ENCODE peak calls at places on chromosomes 12 and 14, in six cellular contexts. E, L, X, Y, I and W are unnamed samples.

GRCh38 chr12:13386269-13387039 is 189.9 kb downstream of the EMP1 start:
- DNase-seq in Y (peak; percentile 7), L (no peak), X (no peak), I (no peak), E (no peak), W (no peak)

GRCh38 chr12:107400686-107401447 is 284.7 kb upstream of the PWP1 start:
- DNase-seq in Y (peak; percentile 45), L (no peak), I (no peak), E (no peak), X (no peak), W (no peak)

GRCh38 chr14:51458563-51458955 is 193.2 kb upstream of the FRMD6 start:
- DNase-seq in Y (no peak), L (no peak), X (no peak), I (no peak), E (no peak), W (no peak)

GRCh38 chr12:115303751-115304309 is 619.9 kb upstream of the TBX3 start:
- DNase-seq in I (no peak), Y (no peak), X (no peak), E (no peak), L (no peak), W (no peak)

GRCh38 chr14:76918751-76919421 is 92.7 kb downstream of the LRRC74A start:
- DNase-seq in I (no peak), Y (peak; percentile 87), L (peak; percentile 69), E (no peak), X (peak; percentile 96), W (no peak)

GRCh38 chr14:75905505-75905904 is 76.3 kb downstream of the TGFB3 start:
- DNase-seq in I (no peak), Y (peak; percentile 63), E (no peak), X (peak; percentile 53), L (no peak), W (no peak)

GRCh38 chr14:59098377-59098776 is 90.1 kb upstream of the DAAM1 start:
- DNase-seq in Y (no peak), E (no peak), L (no peak), X (no peak), I (no peak), W (no peak)

GRCh38 chr12:107368586-107368985 is 275.2 kb upstream of the CRY1 start:
- DNase-seq in Y (no peak), X (no peak), L (no peak), I (no peak), E (no peak), W (no peak)

GRCh38 chr14:102363182-102363952 is 626 bp downstream of the TECPR2 start:
- DNase-seq in E (no peak), L (no peak), I (peak; percentile 35), X (no peak), Y (no peak), W (no peak)

GRCh38 chr12:79737875-79738718 is 47.3 kb upstream of the PAWR start:
- DNase-seq in X (no peak), L (peak; percentile 42), I (peak; percentile 48), Y (peak; percentile 20), E (no peak), W (peak; percentile 42)

GRCh38 chr14:81509838-81510452 is 23.7 kb downstream of the SEL1L start:
- DNase-seq in E (no peak), Y (no peak), X (no peak), I (no peak), L (peak; percentile 33), W (no peak)

GRCh38 chr12:69906411-69907216 is 81.6 kb downstream of the MYRFL start:
- DNase-seq in L (no peak), E (no peak), X (no peak), I (peak; percentile 54), Y (no peak), W (peak; percentile 23)

GRCh38 chr14:76551906-76552305 is 176.0 kb downstream of the ESRRB start:
- DNase-seq in E (no peak), I (no peak), X (no peak), Y (no peak), L (no peak), W (no peak)

GRCh38 chr14:99325016-99325415 is 53.0 kb upstream of the BCL11B start:
- DNase-seq in E (no peak), L (no peak), I (no peak), Y (no peak), X (no peak), W (no peak)

GRCh38 chr12:53777936-53778644 is 26.3 kb upstream of the CISTR start:
- DNase-seq in I (no peak), L (no peak), Y (no peak), X (no peak), E (no peak), W (no peak)

GRCh38 chr12:10634427-10634826 is 21.0 kb upstream of the MAGOHB start:
- DNase-seq in I (no peak), Y (no peak), L (no peak), E (no peak), X (no peak), W (no peak)

GRCh38 chr12:49355913-49356312 is 9.2 kb downstream of the DNAJC22 start:
- DNase-seq in E (no peak), Y (no peak), X (peak; percentile 15), L (no peak), I (no peak), W (no peak)

GRCh38 chr12:89706551-89707348 is 1.9 kb downstream of the ATP2B1 start:
- DNase-seq in X (no peak), Y (peak; percentile 54), L (peak; percentile 8), E (no peak), I (no peak), W (no peak)

GRCh38 chr12:119444462-119445044 is 110.0 kb downstream of the CCDC60 start:
- DNase-seq in L (peak; percentile 77), I (peak; percentile 50), E (peak; percentile 1), Y (peak; percentile 28), X (peak; percentile 59), W (no peak)

GRCh38 chr12:27967551-27968054 is 4.9 kb downstream of the PTHLH start:
- DNase-seq in I (no peak), L (no peak), E (no peak), Y (no peak), X (no peak), W (no peak)

GRCh38 chr12:51855586-51856428 is 7.3 kb upstream of the FIGNL2 start:
- DNase-seq in X (no peak), Y (no peak), E (no peak), L (no peak), I (no peak), W (no peak)

GRCh38 chr14:92665699-92666110 is 82.7 kb downstream of the LGMN start:
- DNase-seq in X (no peak), I (no peak), L (no peak), Y (no peak), E (no peak), W (peak; percentile 63)

GRCh38 chr14:97218336-97218712 is 421.1 kb downstream of the VRK1 start:
- DNase-seq in I (no peak), X (no peak), E (no peak), L (no peak), Y (no peak), W (no peak)

GRCh38 chr14:38419579-38419978 is 163.7 kb upstream of the CLEC14A start:
- DNase-seq in L (no peak), I (no peak), Y (no peak), E (no peak), X (no peak), W (no peak)

GRCh38 chr12:51926718-51927117 is 19.4 kb downstream of the ACVRL1 start:
- DNase-seq in I (peak; percentile 45), X (peak; percentile 75), L (peak; percentile 36), E (no peak), Y (no peak), W (no peak)

GRCh38 chr14:76080009-76080408 is 71.7 kb upstream of the GPATCH2L start:
- DNase-seq in L (no peak), X (no peak), Y (peak; percentile 50), I (no peak), E (no peak), W (no peak)

GRCh38 chr12:49357099-49357678 is 10.1 kb upstream of the SPATS2 start:
- DNase-seq in X (no peak), Y (no peak), I (peak; percentile 38), L (no peak), E (no peak), W (peak; percentile 47)

GRCh38 chr12:16344269-16344668 is 3.2 kb upstream of the MGST1 start:
- DNase-seq in L (no peak), E (no peak), I (no peak), X (no peak), Y (no peak), W (no peak)

GRCh38 chr14:73457050-73457934 is 1.1 kb downstream of the NUMB start:
- DNase-seq in L (no peak), Y (no peak), E (no peak), I (peak; percentile 15), X (peak; percentile 62), W (no peak)

GRCh38 chr12:44000309-44000952 is 164.6 kb downstream of the TMEM117 start:
- DNase-seq in Y (no peak), I (peak; percentile 51), X (peak; percentile 50), E (no peak), L (peak; percentile 70), W (no peak)

GRCh38 chr12:125633686-125634085 is 568.5 kb downstream of the AACS start:
- DNase-seq in E (no peak), I (no peak), Y (no peak), X (peak; percentile 95), L (no peak), W (no peak)